ENCODE peak calls at places on chromosomes 4 and X, in ten cellular contexts. A, D, J, E, K, B, H, V, R and N are unnamed samples.
A peak's percentile ranks its signal among the peaks of the same experiment; 100 is the strongest.

GRCh38 chr4:109953556-109953955 is 40.9 kb downstream of the EGF start:
- DNase-seq in A (no peak), D (no peak), J (no peak), E (no peak), K (no peak), B (no peak), H (no peak), V (no peak), R (no peak), N (no peak)

GRCh38 chr4:151700566-151701316 is 60.1 kb downstream of the GATB start:
- DNase-seq in A (no peak), D (peak; percentile 2), J (no peak), E (no peak), K (no peak), B (no peak), H (no peak), V (no peak), R (no peak), N (peak; percentile 78)

GRCh38 chr4:133624744-133625143 is 475.6 kb downstream of the PCDH10 start:
- DNase-seq in A (no peak), D (no peak), J (no peak), E (peak; percentile 18), K (no peak), B (no peak), H (no peak), V (no peak), R (no peak), N (no peak)

GRCh38 chr4:86679441-86679840 is 85.3 kb downstream of the PTPN13 start:
- DNase-seq in A (no peak), D (no peak), J (no peak), E (no peak), K (no peak), B (no peak), H (no peak), V (no peak), R (no peak), N (no peak)

GRCh38 chr4:175806741-175807140 is 5.3 kb downstream of the GPM6A start:
- DNase-seq in A (no peak), D (no peak), J (no peak), E (no peak), K (no peak), B (no peak), H (no peak), V (no peak), R (no peak), N (no peak)

GRCh38 chr4:74999714-75000309 is 66.9 kb downstream of the PARM1 start:
- DNase-seq in A (no peak), D (no peak), J (no peak), E (no peak), K (no peak), B (no peak), H (no peak), V (no peak), R (no peak), N (no peak)

GRCh38 chr4:66430856-66431255 is 760.6 kb upstream of the EPHA5 start:
- DNase-seq in A (peak; percentile 32), D (no peak), J (peak; percentile 73), E (peak; percentile 30), K (no peak), B (no peak), H (no peak), V (no peak), R (no peak), N (peak; percentile 70)

GRCh38 chrX:79107891-79108718 is 36.4 kb upstream of the GPR174 start:
- DNase-seq in A (no peak), D (no peak), J (no peak), E (no peak), K (no peak), B (peak; percentile 43), H (no peak), V (peak; percentile 25), R (no peak), N (no peak)

GRCh38 chrX:120791013-120791643 is 84.5 kb downstream of the CT47B1 start:
- DNase-seq in A (peak; percentile 81), D (no peak), J (peak; percentile 79), E (no peak), K (peak; percentile 74), B (no peak), H (peak; percentile 18), V (peak; percentile 75), R (no peak), N (peak; percentile 85)

GRCh38 chrX:40318796-40319195 is 221.0 kb upstream of the BCOR start:
- DNase-seq in A (no peak), D (no peak), J (no peak), E (no peak), K (no peak), B (no peak), H (no peak), V (no peak), R (no peak), N (no peak)

GRCh38 chr4:68129793-68130192 is at the start of gene TMPRSS11F:
- DNase-seq in A (no peak), D (no peak), J (no peak), E (no peak), K (no peak), B (no peak), H (no peak), V (no peak), R (no peak), N (no peak)

GRCh38 chrX:33211356-33212254 is at the start of gene DMD:
- DNase-seq in A (peak; percentile 34), D (no peak), J (peak; percentile 37), E (peak; percentile 41), K (peak; percentile 69), B (no peak), H (peak; percentile 5), V (peak; percentile 1), R (no peak), N (peak; percentile 88)

GRCh38 chrX:3598046-3598605 is 115.3 kb downstream of the PRKX start:
- DNase-seq in A (no peak), D (no peak), J (no peak), E (no peak), K (no peak), B (no peak), H (no peak), V (no peak), R (no peak), N (no peak)

GRCh38 chrX:148691456-148691855 is 191.0 kb downstream of the AFF2 start:
- DNase-seq in A (peak; percentile 68), D (no peak), J (peak; percentile 8), E (no peak), K (no peak), B (no peak), H (no peak), V (no peak), R (no peak), N (peak; percentile 47)

GRCh38 chrX:9438950-9439494 is 25.8 kb upstream of the TBL1X start:
- DNase-seq in A (no peak), D (no peak), J (peak; percentile 13), E (no peak), K (no peak), B (no peak), H (no peak), V (no peak), R (no peak), N (peak; percentile 60)